ENCODE peak calls at places on chromosomes 16 and 17, in seven cellular contexts. C is nephron progenitor cell, I is sigmoid colon, U is Caco-2, D is cardiac muscle cell, M is AG04450, Z is tibial nerve. A is an unnamed sample.

GRCh38 chr17:16215002-16215272 is 397 bp downstream of the NCOR1 start:
- DNase-seq in C (no peak), I (no peak), U (peak; percentile 34), D (peak; percentile 67), M (no peak), Z (no peak), A (peak; percentile 49)

GRCh38 chr17:48970224-48970623 is 1.8 kb upstream of the GIP start:
- DNase-seq in C (no peak), I (peak; percentile 47), U (peak; percentile 43), D (peak; percentile 61), M (no peak), Z (no peak), A (no peak)

GRCh38 chr16:58124601-58124915 is 4.6 kb downstream of the CFAP20 start:
- DNase-seq in C (no peak), I (no peak), U (no peak), D (no peak), M (no peak), Z (no peak), A (no peak)

GRCh38 chr16:20620003-20620402 is 43.8 kb upstream of the ACSM2B start:
- DNase-seq in C (no peak), I (no peak), U (no peak), D (no peak), M (no peak), Z (no peak), A (no peak)

GRCh38 chr17:62621223-62621622 is 6.2 kb upstream of the MRC2 start:
- DNase-seq in C (no peak), I (no peak), U (no peak), D (no peak), M (no peak), Z (no peak), A (no peak)

GRCh38 chr16:65658339-65659275 is 536.7 kb upstream of the CDH11 start:
- DNase-seq in C (no peak), I (no peak), U (no peak), D (no peak), M (peak; percentile 44), Z (no peak), A (no peak)

GRCh38 chr16:14608111-14608566 is 21.9 kb downstream of the PARN start:
- DNase-seq in C (no peak), I (no peak), U (no peak), D (no peak), M (no peak), Z (no peak), A (no peak)

GRCh38 chr17:10804546-10804945 is 647 bp upstream of the TMEM238L start:
- DNase-seq in C (no peak), I (no peak), U (no peak), D (no peak), M (no peak), Z (no peak), A (no peak)

GRCh38 chr17:65696739-65697394 is 135.4 kb upstream of the AXIN2 start:
- DNase-seq in C (no peak), I (no peak), U (no peak), D (no peak), M (no peak), Z (no peak), A (no peak)

GRCh38 chr16:48409839-48410610 is 24.8 kb upstream of the SIAH1 start:
- DNase-seq in C (no peak), I (no peak), U (peak; percentile 87), D (no peak), M (peak; percentile 69), Z (no peak), A (no peak)

GRCh38 chr16:47197536-47198179 is 53.9 kb upstream of the NETO2 start:
- DNase-seq in C (no peak), I (no peak), U (no peak), D (no peak), M (no peak), Z (no peak), A (no peak)

GRCh38 chr17:20263595-20263994 is 203.7 kb downstream of the LGALS9B start:
- DNase-seq in C (no peak), I (no peak), U (no peak), D (no peak), M (no peak), Z (no peak), A (no peak)

GRCh38 chr16:82368041-82368440 is 198.0 kb upstream of the MPHOSPH6 start:
- DNase-seq in C (peak; percentile 12), I (no peak), U (peak; percentile 62), D (peak; percentile 44), M (no peak), Z (no peak), A (no peak)

GRCh38 chr17:81702934-81703746 is at the start of gene MRPL12:
- DNase-seq in C (peak; percentile 93), I (peak; percentile 96), U (peak; percentile 93), D (peak; percentile 98), M (peak; percentile 58), Z (peak; percentile 82), A (peak; percentile 89)
- TF ChIP-seq CTCF in C (no peak), I (no peak), U (peak; percentile 28), D (peak; percentile 6), M (no peak), Z (peak; percentile 31), A (peak; percentile 29)

DNA sequence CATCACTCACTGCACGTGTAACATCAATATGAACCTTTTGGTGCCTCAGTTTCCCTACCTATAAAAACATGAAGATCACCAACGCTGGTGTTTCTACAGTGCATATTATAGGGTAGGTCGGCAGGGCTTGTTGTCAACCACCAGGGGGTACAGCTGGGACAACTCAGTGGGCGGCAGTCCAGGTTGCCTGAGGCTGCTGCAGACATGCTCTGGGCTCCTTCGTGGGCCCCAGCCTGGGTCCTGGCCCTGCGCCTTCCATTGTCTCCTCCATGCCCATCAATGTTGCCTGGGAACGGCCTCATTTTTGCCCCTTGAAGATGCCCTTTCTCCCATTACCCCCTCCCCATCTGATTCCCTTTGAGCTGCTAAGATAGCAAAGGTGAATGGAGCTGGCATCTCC is 89.8 kb downstream of the GSG1L start:
- DNase-seq in C (peak; percentile 12), I (peak; percentile 42), U (no peak), D (no peak), M (no peak), Z (no peak), A (no peak)
- TF ChIP-seq CTCF in C (peak; percentile 41), I (no peak), U (no peak), D (no peak), M (no peak), Z (no peak), A (no peak)

GRCh38 chr17:79617304-79617703 is 6.5 kb upstream of the RBFOX3 start:
- DNase-seq in C (no peak), I (peak; percentile 40), U (peak; percentile 16), D (no peak), M (no peak), Z (no peak), A (peak; percentile 15)

GRCh38 chr17:79619196-79619595 is 8.3 kb upstream of the RBFOX3 start:
- DNase-seq in C (no peak), I (peak; percentile 10), U (no peak), D (no peak), M (no peak), Z (no peak), A (peak; percentile 1)

GRCh38 chr17:79617740-79618382 is 7.0 kb upstream of the RBFOX3 start:
- DNase-seq in C (no peak), I (peak; percentile 55), U (peak; percentile 23), D (no peak), M (no peak), Z (no peak), A (peak; percentile 29)

GRCh38 chr17:79619636-79620206 is 8.9 kb upstream of the RBFOX3 start:
- DNase-seq in C (no peak), I (peak; percentile 40), U (peak; percentile 37), D (no peak), M (no peak), Z (no peak), A (peak; percentile 46)

DNA sequence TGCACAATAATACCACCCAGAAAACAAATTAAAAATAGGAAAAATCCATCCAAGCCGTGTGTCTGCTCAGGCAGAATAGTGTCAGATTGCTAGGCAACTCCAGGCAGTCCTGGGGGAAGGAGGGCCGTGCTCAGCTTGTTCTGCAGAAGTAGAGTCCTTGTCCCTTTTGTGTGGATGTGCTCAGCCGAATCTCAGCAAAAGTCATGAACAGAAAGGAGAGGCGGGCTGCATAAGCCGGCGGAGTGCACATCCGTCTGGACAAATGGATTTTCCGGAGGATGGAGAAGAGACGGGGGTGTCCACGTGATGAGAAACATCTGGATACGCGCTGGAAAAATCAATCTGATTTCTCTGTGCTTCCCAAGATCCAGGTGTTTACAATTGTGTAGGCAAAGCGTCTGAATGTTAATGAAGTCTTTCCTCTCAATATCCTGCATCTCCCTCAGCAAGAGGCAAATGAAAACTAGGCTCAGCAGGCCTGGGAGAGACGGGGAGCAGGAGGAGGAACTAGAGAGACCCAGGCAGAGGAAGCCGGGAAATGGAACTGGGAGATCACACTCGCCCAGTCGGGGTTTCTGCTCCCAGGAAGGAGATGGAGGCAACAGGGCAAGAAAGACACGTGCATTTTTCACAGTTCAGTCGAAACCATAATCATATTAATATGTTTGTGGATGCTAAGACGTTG is 7.7 kb upstream of the RBFOX3 start:
- DNase-seq in C (no peak), I (peak; percentile 44), U (peak; percentile 21), D (no peak), M (no peak), Z (no peak), A (peak; percentile 19)
- TF ChIP-seq CTCF in C (no peak), I (no peak), U (no peak), D (no peak), M (no peak), Z (no peak), A (no peak)

GRCh38 chr16:83727018-83727417 is 80.8 kb upstream of the HSBP1 start:
- DNase-seq in C (no peak), I (no peak), U (no peak), D (no peak), M (peak; percentile 18), Z (no peak), A (peak; percentile 61)
- TF ChIP-seq CTCF in C (no peak), I (no peak), U (no peak), D (no peak), M (no peak), Z (no peak), A (no peak)

GRCh38 chr17:75783069-75783783 is 1.4 kb upstream of the UNK start:
- DNase-seq in C (no peak), I (no peak), U (no peak), D (peak; percentile 35), M (no peak), Z (no peak), A (no peak)
- TF ChIP-seq CTCF in C (peak; percentile 54), I (peak; percentile 62), U (peak; percentile 73), D (peak; percentile 76), M (peak; percentile 78), Z (peak; percentile 67), A (peak; percentile 94)